ENCODE peak calls at places on chromosomes 5 and 9, in six cellular contexts. Y is GM23248, R is HS-27A, C is NCI-H1105, B is T-cell, H is neural crest cell. A is an unnamed sample.

GRCh38 chr5:1525624-1525985 is 1.8 kb upstream of the LPCAT1 start:
- DNase-seq in Y (no peak), R (no peak), C (no peak), B (no peak), H (no peak), A (no peak)

GRCh38 chr5:76811214-76811613 is 7.6 kb upstream of the F2RL1 start:
- DNase-seq in Y (peak), R (no peak), C (no peak), B (no peak), H (no peak), A (no peak)

GRCh38 chr9:85994191-85994590 is 53.2 kb downstream of the NAA35 start:
- DNase-seq in Y (no peak), R (no peak), C (no peak), B (no peak), H (no peak), A (no peak)

GRCh38 chr5:139757727-139758509 is 37.7 kb upstream of the PSD2 start:
- DNase-seq in Y (no peak), R (no peak), C (no peak), B (no peak), H (no peak), A (no peak)

GRCh38 chr9:19998823-19999455 is 210.1 kb upstream of the SLC24A2 start:
- DNase-seq in Y (peak), R (no peak), C (no peak), B (no peak), H (no peak), A (peak)

GRCh38 chr5:42235837-42236236 is 187.4 kb upstream of the GHR start:
- DNase-seq in Y (no peak), R (no peak), C (no peak), B (no peak), H (no peak), A (no peak)

GRCh38 chr9:22623236-22623635 is 176.6 kb downstream of the DMRTA1 start:
- DNase-seq in Y (no peak), R (no peak), C (no peak), B (no peak), H (no peak), A (no peak)

GRCh38 chr5:15501057-15501791 is 1.2 kb downstream of the FBXL7 start:
- DNase-seq in Y (peak), R (peak), C (no peak), B (no peak), H (peak), A (no peak)

GRCh38 chr9:90847971-90848370 is 46.4 kb downstream of the SYK start:
- DNase-seq in Y (no peak), R (no peak), C (no peak), B (no peak), H (no peak), A (no peak)

GRCh38 chr9:105399117-105399516 is 48.7 kb upstream of the FSD1L start:
- DNase-seq in Y (no peak), R (no peak), C (no peak), B (no peak), H (no peak), A (no peak)

GRCh38 chr5:152274206-152274605 is 130.9 kb downstream of the NMUR2 start:
- DNase-seq in Y (no peak), R (no peak), C (no peak), B (no peak), H (no peak), A (no peak)

GRCh38 chr5:73534001-73534547 is 31.4 kb downstream of the ANKRA2 start:
- DNase-seq in Y (peak), R (no peak), C (no peak), B (no peak), H (no peak), A (no peak)

GRCh38 chr5:122492675-122493074 is 180.6 kb downstream of the SNCAIP start:
- DNase-seq in Y (peak), R (no peak), C (no peak), B (no peak), H (no peak), A (no peak)

GRCh38 chr5:90398726-90399125 is 10.8 kb downstream of the CETN3 start:
- DNase-seq in Y (no peak), R (no peak), C (no peak), B (no peak), H (no peak), A (no peak)

GRCh38 chr9:36791204-36791948 is 218.7 kb downstream of the MELK start:
- DNase-seq in Y (peak), R (no peak), C (no peak), B (no peak), H (no peak), A (no peak)

GRCh38 chr9:83140061-83140460 is 77.1 kb upstream of the RASEF start:
- DNase-seq in Y (no peak), R (no peak), C (no peak), B (no peak), H (no peak), A (no peak)

A was measured in GM06990.